ENCODE peak calls at places on chromosomes 16 and 17, in nine cellular contexts. One of them, this sample, is unnamed.

GRCh38 chr16:17566075-17566474 is 95.3 kb upstream of the XYLT1 start:
- DNase-seq in left ventricle myocardium superior: no peak
- DNase-seq in CD4-positive, alpha-beta memory T cell: no peak
- DNase-seq in activated T-cell treated with anti-CD3 and anti-CD28 coated beads for 1 hour: no peak
- DNase-seq in nucleus accumbens: no peak
- DNase-seq in NCI-H1092: no peak
- DNase-seq in NCI-H2107: no peak
- DNase-seq in NCI-H146: no peak
- DNase-seq in ELR: no peak
- DNase-seq in this sample: no peak

GRCh38 chr17:27457731-27458523 is 1.7 kb downstream of the KSR1 start:
- DNase-seq in left ventricle myocardium superior: no peak
- DNase-seq in CD4-positive, alpha-beta memory T cell: no peak
- DNase-seq in activated T-cell treated with anti-CD3 and anti-CD28 coated beads for 1 hour: no peak
- DNase-seq in nucleus accumbens: peak
- DNase-seq in NCI-H1092: no peak
- DNase-seq in NCI-H2107: no peak
- DNase-seq in NCI-H146: peak
- DNase-seq in ELR: no peak
- DNase-seq in this sample: no peak

GRCh38 chr16:82924075-82924854 is 297.5 kb downstream of the CDH13 start:
- DNase-seq in left ventricle myocardium superior: no peak
- DNase-seq in CD4-positive, alpha-beta memory T cell: peak
- DNase-seq in activated T-cell treated with anti-CD3 and anti-CD28 coated beads for 1 hour: no peak
- DNase-seq in nucleus accumbens: no peak
- DNase-seq in NCI-H1092: peak
- DNase-seq in NCI-H2107: no peak
- DNase-seq in NCI-H146: no peak
- DNase-seq in ELR: no peak
- DNase-seq in this sample: no peak

GRCh38 chr16:89615596-89616090 is 2.2 kb downstream of the DPEP1 start:
- DNase-seq in left ventricle myocardium superior: no peak
- DNase-seq in CD4-positive, alpha-beta memory T cell: peak
- DNase-seq in activated T-cell treated with anti-CD3 and anti-CD28 coated beads for 1 hour: no peak
- DNase-seq in nucleus accumbens: no peak
- DNase-seq in NCI-H1092: no peak
- DNase-seq in NCI-H2107: no peak
- DNase-seq in NCI-H146: no peak
- DNase-seq in ELR: peak
- DNase-seq in this sample: no peak

GRCh38 chr16:88805340-88805715 is 1.7 kb downstream of the CDT1 start:
- DNase-seq in left ventricle myocardium superior: no peak
- DNase-seq in CD4-positive, alpha-beta memory T cell: no peak
- DNase-seq in activated T-cell treated with anti-CD3 and anti-CD28 coated beads for 1 hour: no peak
- DNase-seq in nucleus accumbens: no peak
- DNase-seq in NCI-H1092: no peak
- DNase-seq in NCI-H2107: no peak
- DNase-seq in NCI-H146: no peak
- DNase-seq in ELR: no peak
- DNase-seq in this sample: no peak

GRCh38 chr17:21387616-21388015 is 11.5 kb downstream of the KCNJ12 start:
- DNase-seq in left ventricle myocardium superior: no peak
- DNase-seq in CD4-positive, alpha-beta memory T cell: no peak
- DNase-seq in activated T-cell treated with anti-CD3 and anti-CD28 coated beads for 1 hour: no peak
- DNase-seq in nucleus accumbens: no peak
- DNase-seq in NCI-H1092: no peak
- DNase-seq in NCI-H2107: no peak
- DNase-seq in NCI-H146: no peak
- DNase-seq in ELR: no peak
- DNase-seq in this sample: no peak

GRCh38 chr16:86353934-86354333 is 156.4 kb upstream of the FOXF1 start:
- DNase-seq in left ventricle myocardium superior: no peak
- DNase-seq in CD4-positive, alpha-beta memory T cell: no peak
- DNase-seq in activated T-cell treated with anti-CD3 and anti-CD28 coated beads for 1 hour: no peak
- DNase-seq in nucleus accumbens: no peak
- DNase-seq in NCI-H1092: no peak
- DNase-seq in NCI-H2107: no peak
- DNase-seq in NCI-H146: no peak
- DNase-seq in ELR: no peak
- DNase-seq in this sample: no peak

GRCh38 chr17:77036841-77037381 is 103.9 kb upstream of the SEC14L1 start:
- DNase-seq in left ventricle myocardium superior: peak
- DNase-seq in CD4-positive, alpha-beta memory T cell: no peak
- DNase-seq in activated T-cell treated with anti-CD3 and anti-CD28 coated beads for 1 hour: no peak
- DNase-seq in nucleus accumbens: no peak
- DNase-seq in NCI-H1092: peak
- DNase-seq in NCI-H2107: peak
- DNase-seq in NCI-H146: peak
- DNase-seq in ELR: no peak
- DNase-seq in this sample: peak

GRCh38 chr17:48646183-48647102 is 20.3 kb upstream of the HOXB9 start:
- DNase-seq in left ventricle myocardium superior: no peak
- DNase-seq in CD4-positive, alpha-beta memory T cell: no peak
- DNase-seq in activated T-cell treated with anti-CD3 and anti-CD28 coated beads for 1 hour: peak
- DNase-seq in nucleus accumbens: no peak
- DNase-seq in NCI-H1092: no peak
- DNase-seq in NCI-H2107: no peak
- DNase-seq in NCI-H146: peak
- DNase-seq in ELR: no peak
- DNase-seq in this sample: peak

GRCh38 chr16:16127469-16128116 is 95.7 kb downstream of the ABCC6 start:
- DNase-seq in left ventricle myocardium superior: peak
- DNase-seq in CD4-positive, alpha-beta memory T cell: peak
- DNase-seq in activated T-cell treated with anti-CD3 and anti-CD28 coated beads for 1 hour: peak
- DNase-seq in nucleus accumbens: peak
- DNase-seq in NCI-H1092: peak
- DNase-seq in NCI-H2107: peak
- DNase-seq in NCI-H146: peak
- DNase-seq in ELR: peak
- DNase-seq in this sample: peak

GRCh38 chr17:78763561-78763960 is 18.5 kb downstream of the CYTH1 start:
- DNase-seq in left ventricle myocardium superior: no peak
- DNase-seq in CD4-positive, alpha-beta memory T cell: no peak
- DNase-seq in activated T-cell treated with anti-CD3 and anti-CD28 coated beads for 1 hour: no peak
- DNase-seq in nucleus accumbens: no peak
- DNase-seq in NCI-H1092: no peak
- DNase-seq in NCI-H2107: no peak
- DNase-seq in NCI-H146: no peak
- DNase-seq in ELR: no peak
- DNase-seq in this sample: no peak

GRCh38 chr16:25165284-25165683 is 51.5 kb upstream of the AQP8 start:
- DNase-seq in left ventricle myocardium superior: no peak
- DNase-seq in CD4-positive, alpha-beta memory T cell: no peak
- DNase-seq in activated T-cell treated with anti-CD3 and anti-CD28 coated beads for 1 hour: no peak
- DNase-seq in nucleus accumbens: no peak
- DNase-seq in NCI-H1092: no peak
- DNase-seq in NCI-H2107: no peak
- DNase-seq in NCI-H146: no peak
- DNase-seq in ELR: no peak
- DNase-seq in this sample: no peak

GRCh38 chr17:1180958-1181768 is 1.4 kb upstream of the ABR start:
- DNase-seq in left ventricle myocardium superior: no peak
- DNase-seq in CD4-positive, alpha-beta memory T cell: no peak
- DNase-seq in activated T-cell treated with anti-CD3 and anti-CD28 coated beads for 1 hour: no peak
- DNase-seq in nucleus accumbens: peak
- DNase-seq in NCI-H1092: no peak
- DNase-seq in NCI-H2107: no peak
- DNase-seq in NCI-H146: peak
- DNase-seq in ELR: no peak
- DNase-seq in this sample: peak

GRCh38 chr17:9346296-9346926 is 229.2 kb downstream of the STX8 start:
- DNase-seq in left ventricle myocardium superior: no peak
- DNase-seq in CD4-positive, alpha-beta memory T cell: no peak
- DNase-seq in activated T-cell treated with anti-CD3 and anti-CD28 coated beads for 1 hour: no peak
- DNase-seq in nucleus accumbens: no peak
- DNase-seq in NCI-H1092: no peak
- DNase-seq in NCI-H2107: no peak
- DNase-seq in NCI-H146: no peak
- DNase-seq in ELR: peak
- DNase-seq in this sample: no peak

GRCh38 chr17:17781591-17782424 is 55.0 kb downstream of the SREBF1 start:
- DNase-seq in left ventricle myocardium superior: peak
- DNase-seq in CD4-positive, alpha-beta memory T cell: peak
- DNase-seq in activated T-cell treated with anti-CD3 and anti-CD28 coated beads for 1 hour: peak
- DNase-seq in nucleus accumbens: peak
- DNase-seq in NCI-H1092: peak
- DNase-seq in NCI-H2107: peak
- DNase-seq in NCI-H146: peak
- DNase-seq in ELR: peak
- DNase-seq in this sample: peak

GRCh38 chr17:82153295-82153691 is 55.3 kb upstream of the FASN start:
- DNase-seq in left ventricle myocardium superior: no peak
- DNase-seq in CD4-positive, alpha-beta memory T cell: no peak
- DNase-seq in activated T-cell treated with anti-CD3 and anti-CD28 coated beads for 1 hour: no peak
- DNase-seq in nucleus accumbens: no peak
- DNase-seq in NCI-H1092: no peak
- DNase-seq in NCI-H2107: no peak
- DNase-seq in NCI-H146: no peak
- DNase-seq in ELR: no peak
- DNase-seq in this sample: no peak

GRCh38 chr17:68937890-68938514 is 17.2 kb downstream of the ABCA8 start:
- DNase-seq in left ventricle myocardium superior: no peak
- DNase-seq in CD4-positive, alpha-beta memory T cell: no peak
- DNase-seq in activated T-cell treated with anti-CD3 and anti-CD28 coated beads for 1 hour: no peak
- DNase-seq in nucleus accumbens: no peak
- DNase-seq in NCI-H1092: no peak
- DNase-seq in NCI-H2107: no peak
- DNase-seq in NCI-H146: no peak
- DNase-seq in ELR: no peak
- DNase-seq in this sample: no peak

GRCh38 chr16:46743232-46743719 is 4.9 kb downstream of the MYLK3 start:
- DNase-seq in left ventricle myocardium superior: peak
- DNase-seq in CD4-positive, alpha-beta memory T cell: no peak
- DNase-seq in activated T-cell treated with anti-CD3 and anti-CD28 coated beads for 1 hour: no peak
- DNase-seq in nucleus accumbens: no peak
- DNase-seq in NCI-H1092: no peak
- DNase-seq in NCI-H2107: no peak
- DNase-seq in NCI-H146: no peak
- DNase-seq in ELR: peak
- DNase-seq in this sample: no peak

GRCh38 chr17:51259574-51260236 is at the start of gene MBTD1:
- DNase-seq in left ventricle myocardium superior: peak
- DNase-seq in CD4-positive, alpha-beta memory T cell: no peak
- DNase-seq in activated T-cell treated with anti-CD3 and anti-CD28 coated beads for 1 hour: peak
- DNase-seq in nucleus accumbens: peak
- DNase-seq in NCI-H1092: peak
- DNase-seq in NCI-H2107: peak
- DNase-seq in NCI-H146: peak
- DNase-seq in ELR: peak
- DNase-seq in this sample: peak

This sample was measured in NCI-H2227 treated with DMSO at 0.1 percent for 48 hours.